ENCODE peak calls at places on chromosomes 13 and 19, in ten cellular contexts. Z is NCI-H1694, X is EL, B is endothelial cell, T is epithelial cell of esophagus, Q is neural crest cell, N is fibroblast of mammary gland, W is brain microvascular endothelial cell, U is activated T-cell treated with anti-CD3 and anti-CD28 coated beads for 1 hour, M is NCI-H446. J is an unnamed sample.
A peak's percentile ranks its signal among the peaks of the same experiment; 100 is the strongest.

GRCh38 chr19:47473336-47473735 is 1.6 kb upstream of the SLC8A2 start:
- DNase-seq in Z (no peak), X (no peak), B (no peak), T (no peak), Q (no peak), N (no peak), W (no peak), U (no peak), M (no peak), J (no peak)

GRCh38 chr13:101623469-101624209 is 171.2 kb downstream of the ITGBL1 start:
- DNase-seq in Z (no peak), X (peak; percentile 36), B (no peak), T (peak; percentile 55), Q (no peak), N (peak; percentile 68), W (peak; percentile 20), U (no peak), M (no peak), J (no peak)

GRCh38 chr19:31270897-31271568 is 78.2 kb downstream of the TSHZ3 start:
- DNase-seq in Z (no peak), X (no peak), B (no peak), T (no peak), Q (no peak), N (peak; percentile 87), W (peak; percentile 58), U (no peak), M (no peak), J (no peak)

GRCh38 chr19:55581145-55581827 is 638 bp upstream of the ZNF579 start:
- DNase-seq in Z (no peak), X (peak; percentile 18), B (no peak), T (peak; percentile 21), Q (no peak), N (no peak), W (no peak), U (no peak), M (no peak), J (no peak)

GRCh38 chr13:51005566-51005965 is 96.0 kb downstream of the RNASEH2B start:
- DNase-seq in Z (no peak), X (no peak), B (no peak), T (no peak), Q (no peak), N (no peak), W (no peak), U (no peak), M (no peak), J (no peak)

GRCh38 chr13:27338816-27339215 is 68.2 kb downstream of the RASL11A start:
- DNase-seq in Z (peak; percentile 34), X (peak; percentile 11), B (peak; percentile 38), T (no peak), Q (no peak), N (no peak), W (no peak), U (no peak), M (no peak), J (peak; percentile 45)

GRCh38 chr13:73673931-73674330 is 460.3 kb downstream of the KLF12 start:
- DNase-seq in Z (no peak), X (no peak), B (no peak), T (no peak), Q (no peak), N (no peak), W (no peak), U (no peak), M (no peak), J (no peak)

GRCh38 chr13:110387451-110388140 is 80.5 kb downstream of the COL4A2 start:
- DNase-seq in Z (no peak), X (peak; percentile 55), B (no peak), T (peak; percentile 57), Q (no peak), N (peak; percentile 74), W (peak; percentile 64), U (no peak), M (no peak), J (no peak)

GRCh38 chr19:51607077-51607476 is 23.1 kb downstream of the SIGLEC5 start:
- DNase-seq in Z (no peak), X (no peak), B (no peak), T (no peak), Q (no peak), N (no peak), W (no peak), U (no peak), M (no peak), J (no peak)

GRCh38 chr13:26695360-26695705 is 65.3 kb downstream of the GPR12 start:
- DNase-seq in Z (no peak), X (no peak), B (no peak), T (no peak), Q (no peak), N (no peak), W (no peak), U (no peak), M (no peak), J (no peak)

GRCh38 chr19:31071157-31071855 is 277.9 kb downstream of the TSHZ3 start:
- DNase-seq in Z (no peak), X (no peak), B (no peak), T (no peak), Q (no peak), N (no peak), W (no peak), U (no peak), M (no peak), J (no peak)

GRCh38 chr13:46526763-46527162 is 26.2 kb upstream of the LRCH1 start:
- DNase-seq in Z (no peak), X (no peak), B (no peak), T (no peak), Q (no peak), N (no peak), W (no peak), U (no peak), M (no peak), J (no peak)

GRCh38 chr13:87684850-87685735 is 13.9 kb downstream of the SLITRK5 start:
- DNase-seq in Z (no peak), X (no peak), B (no peak), T (no peak), Q (no peak), N (no peak), W (no peak), U (no peak), M (no peak), J (no peak)

GRCh38 chr13:104320446-104320845 is 1254.2 kb upstream of the SLC10A2 start:
- DNase-seq in Z (no peak), X (no peak), B (no peak), T (no peak), Q (no peak), N (no peak), W (peak; percentile 54), U (no peak), M (no peak), J (no peak)

GRCh38 chr19:29098091-29098490 is 114.9 kb downstream of the UQCRFS1 start:
- DNase-seq in Z (no peak), X (no peak), B (no peak), T (no peak), Q (no peak), N (no peak), W (no peak), U (no peak), M (no peak), J (no peak)

GRCh38 chr13:113977976-113978375 is 4.1 kb upstream of the C13orf46 start:
- DNase-seq in Z (no peak), X (no peak), B (no peak), T (no peak), Q (no peak), N (no peak), W (no peak), U (no peak), M (no peak), J (no peak)

GRCh38 chr13:52010890-52011689 is at the start of gene ATP7B:
- DNase-seq in Z (no peak), X (peak; percentile 21), B (peak; percentile 43), T (peak; percentile 10), Q (no peak), N (no peak), W (no peak), U (peak; percentile 5), M (no peak), J (peak; percentile 57)

GRCh38 chr19:17807731-17808316 is 12.9 kb downstream of the B3GNT3 start:
- DNase-seq in Z (no peak), X (no peak), B (no peak), T (no peak), Q (no peak), N (no peak), W (no peak), U (no peak), M (no peak), J (no peak)

GRCh38 chr19:8360196-8360595 is 3.8 kb upstream of the ANGPTL4 start:
- DNase-seq in Z (no peak), X (no peak), B (no peak), T (no peak), Q (no peak), N (no peak), W (no peak), U (no peak), M (no peak), J (no peak)

GRCh38 chr13:103510007-103510406 is 443.8 kb upstream of the SLC10A2 start:
- DNase-seq in Z (no peak), X (no peak), B (no peak), T (no peak), Q (no peak), N (no peak), W (no peak), U (no peak), M (no peak), J (no peak)

GRCh38 chr19:55345818-55346724 is 6.4 kb downstream of the KMT5C start:
- DNase-seq in Z (no peak), X (peak; percentile 30), B (no peak), T (no peak), Q (no peak), N (peak; percentile 80), W (no peak), U (no peak), M (no peak), J (peak; percentile 51)

GRCh38 chr19:56538761-56539263 is at the start of gene ZFP28:
- DNase-seq in Z (peak; percentile 39), X (no peak), B (no peak), T (no peak), Q (peak; percentile 50), N (no peak), W (no peak), U (no peak), M (no peak), J (peak; percentile 95)

GRCh38 chr13:40123962-40124647 is 468.6 kb downstream of the COG6 start:
- DNase-seq in Z (peak; percentile 62), X (no peak), B (no peak), T (no peak), Q (no peak), N (no peak), W (no peak), U (no peak), M (peak; percentile 67), J (no peak)

GRCh38 chr13:111632906-111633305 is 312.5 kb downstream of the TEX29 start:
- DNase-seq in Z (no peak), X (no peak), B (peak; percentile 46), T (no peak), Q (no peak), N (no peak), W (no peak), U (no peak), M (no peak), J (no peak)

GRCh38 chr13:32537580-32538233 is 888 bp downstream of the N4BP2L2 start:
- DNase-seq in Z (no peak), X (peak; percentile 22), B (peak; percentile 9), T (no peak), Q (peak; percentile 5), N (no peak), W (no peak), U (peak; percentile 19), M (no peak), J (no peak)

GRCh38 chr19:42693760-42694350 is 46.4 kb downstream of the PSG3 start:
- DNase-seq in Z (no peak), X (peak; percentile 69), B (peak; percentile 57), T (peak; percentile 77), Q (no peak), N (peak; percentile 46), W (peak; percentile 14), U (no peak), M (no peak), J (peak; percentile 52)

GRCh38 chr13:41006951-41007350 is 12.2 kb downstream of the ELF1 start:
- DNase-seq in Z (no peak), X (no peak), B (no peak), T (no peak), Q (no peak), N (no peak), W (no peak), U (no peak), M (no peak), J (no peak)

GRCh38 chr13:111390522-111391270 is 70.3 kb downstream of the TEX29 start:
- DNase-seq in Z (no peak), X (no peak), B (no peak), T (no peak), Q (no peak), N (no peak), W (no peak), U (no peak), M (no peak), J (no peak)